ENCODE peak calls at places on chromosome 3, in ten cellular contexts. J, C, T, S, U, D, P, O, G and Y are unnamed samples.

GRCh38 chr3:194082596-194083220 is 53.2 kb upstream of the HES1 start:
- DNase-seq in G (no peak), P (peak; percentile 72), O (no peak), T (no peak), J (no peak), C (no peak), S (no peak), U (no peak), D (no peak), Y (no peak)

GRCh38 chr3:2802429-2802828 is 307.7 kb downstream of the IL5RA start:
- DNase-seq in T (no peak), C (no peak), U (no peak), J (no peak), P (no peak), D (no peak), G (no peak), O (no peak), S (no peak), Y (no peak)

GRCh38 chr3:132659370-132660055 is at the start of gene ACAD11:
- DNase-seq in S (no peak), T (peak; percentile 77), D (no peak), P (peak; percentile 75), G (peak; percentile 26), C (peak; percentile 59), O (peak; percentile 69), J (peak; percentile 44), U (peak; percentile 75), Y (peak; percentile 62)

GRCh38 chr3:10471337-10471721 is 34.1 kb downstream of the ATP2B2 start:
- DNase-seq in D (no peak), S (no peak), O (no peak), C (no peak), G (no peak), P (no peak), J (peak; percentile 77), U (no peak), T (peak; percentile 7), Y (no peak)

GRCh38 chr3:45564172-45564571 is 30.4 kb upstream of the LIMD1 start:
- DNase-seq in U (no peak), P (no peak), D (no peak), O (peak; percentile 28), J (no peak), S (no peak), C (no peak), G (no peak), T (no peak), Y (no peak)

GRCh38 chr3:63791974-63792373 is 27.1 kb upstream of the C3orf49 start:
- DNase-seq in P (peak; percentile 44), C (no peak), U (no peak), G (no peak), D (no peak), J (no peak), S (peak; percentile 24), O (no peak), T (peak; percentile 36), Y (no peak)

GRCh38 chr3:29430558-29430971 is 149.7 kb downstream of the RBMS3 start:
- DNase-seq in S (peak; percentile 82), D (no peak), J (no peak), U (no peak), G (no peak), T (peak; percentile 76), O (no peak), P (peak; percentile 83), C (no peak), Y (no peak)

GRCh38 chr3:14822875-14823807 is 4.4 kb downstream of the FGD5 start:
- DNase-seq in G (no peak), T (no peak), S (no peak), C (no peak), J (no peak), P (no peak), U (no peak), O (no peak), D (no peak), Y (no peak)

GRCh38 chr3:185874119-185874518 is 49.3 kb upstream of the IGF2BP2 start:
- DNase-seq in P (no peak), C (no peak), T (no peak), D (no peak), G (no peak), J (no peak), O (no peak), S (no peak), U (no peak), Y (no peak)

GRCh38 chr3:126466886-126467610 is 8.6 kb downstream of the ZXDC start:
- DNase-seq in P (no peak), D (peak; percentile 12), G (no peak), S (no peak), C (no peak), O (no peak), T (no peak), J (no peak), U (peak; percentile 4), Y (no peak)

GRCh38 chr3:13890377-13891016 is 10.6 kb upstream of the WNT7A start:
- DNase-seq in J (no peak), D (peak; percentile 43), C (no peak), G (no peak), T (no peak), O (no peak), P (no peak), U (peak; percentile 47), S (no peak), Y (no peak)

GRCh38 chr3:75329713-75330112 is 334.4 kb upstream of the FRG2C start:
- DNase-seq in J (no peak), U (no peak), T (no peak), G (no peak), D (no peak), S (peak; percentile 9), P (no peak), O (no peak), C (no peak), Y (no peak)